ENCODE peak calls at places on chromosomes 7 and 10, in nine cellular contexts. R, A, M, N, S, F, H, U and V are unnamed samples.

GRCh38 chr10:68271104-68271882 is 39.4 kb upstream of the ATOH7 start:
- DNase-seq in N (no peak), F (no peak), R (no peak), A (no peak), H (no peak), S (no peak), U (no peak), M (no peak), V (peak; percentile 1)

GRCh38 chr7:74292757-74293576 is 3.8 kb downstream of the CLIP2 start:
- DNase-seq in U (no peak), N (no peak), S (no peak), F (no peak), A (no peak), M (no peak), H (no peak), R (no peak), V (no peak)

GRCh38 chr10:96767611-96768010 is 47.3 kb upstream of the PIK3AP1 start:
- DNase-seq in F (no peak), R (no peak), A (no peak), N (no peak), U (no peak), S (peak; percentile 17), M (no peak), H (no peak), V (no peak)

GRCh38 chr7:134691820-134692705 is 45.4 kb downstream of the BPGM start:
- DNase-seq in R (no peak), S (peak; percentile 54), M (no peak), N (peak; percentile 64), U (no peak), A (no peak), H (no peak), F (no peak), V (peak; percentile 78)

GRCh38 chr7:139876622-139877283 is 47.7 kb downstream of the TBXAS1 start:
- DNase-seq in U (no peak), F (no peak), N (no peak), S (peak; percentile 10), H (no peak), A (no peak), M (no peak), R (no peak), V (no peak)

GRCh38 chr7:38840736-38841460 is 68.1 kb downstream of the VPS41 start:
- DNase-seq in R (no peak), U (peak; percentile 19), M (no peak), S (peak; percentile 77), F (no peak), H (no peak), N (no peak), A (no peak), V (peak; percentile 14)

GRCh38 chr7:20591086-20591485 is 24.4 kb upstream of the ABCB5 start:
- DNase-seq in A (no peak), N (no peak), H (no peak), S (no peak), M (no peak), F (no peak), U (no peak), R (no peak), V (no peak)

GRCh38 chr10:77859865-77860282 is 66.7 kb downstream of the DLG5 start:
- DNase-seq in A (no peak), S (no peak), F (no peak), U (no peak), M (no peak), R (no peak), H (no peak), N (no peak), V (no peak)

GRCh38 chr7:22433710-22434460 is 66.1 kb downstream of the STEAP1B start:
- DNase-seq in H (no peak), N (no peak), M (no peak), A (no peak), U (peak; percentile 47), F (no peak), S (peak; percentile 52), R (no peak), V (peak; percentile 82)

GRCh38 chr10:131726460-131726861 is 174.3 kb upstream of the PPP2R2D start:
- DNase-seq in F (peak; percentile 61), M (peak; percentile 86), U (no peak), H (peak; percentile 39), A (no peak), R (no peak), N (peak; percentile 76), S (no peak), V (peak; percentile 63)

GRCh38 chr10:15725603-15726002 is 5.9 kb upstream of the ITGA8 start:
- DNase-seq in N (no peak), F (peak; percentile 31), H (no peak), M (peak; percentile 19), S (peak; percentile 74), R (no peak), U (peak; percentile 26), A (peak; percentile 37), V (peak; percentile 28)